ENCODE peak calls at places on chromosomes 1 and 21, in four cellular contexts. H is WTC11, P is neural crest cell, I is HFF-Myc. B is an unnamed sample.

GRCh38 chr1:183710333-183710732 is 57.2 kb upstream of the APOBEC4 start:
- DNase-seq in H (no peak), P (no peak), I (no peak), B (no peak)

GRCh38 chr1:199747984-199748383 is 279.5 kb upstream of the NR5A2 start:
- DNase-seq in H (peak; percentile 56), P (no peak), I (no peak), B (no peak)

GRCh38 chr1:76861149-76861548 is 6.1 kb upstream of the ST6GALNAC5 start:
- DNase-seq in H (no peak), P (no peak), I (no peak), B (no peak)

GRCh38 chr1:32869844-32870614 is 683 bp downstream of the FNDC5 start:
- DNase-seq in H (no peak), P (no peak), I (no peak), B (no peak)

GRCh38 chr1:33852711-33853110 is 11.2 kb upstream of the HMGB4 start:
- DNase-seq in H (no peak), P (no peak), I (no peak), B (peak; percentile 19)

GRCh38 chr21:34336245-34336644 is 27.6 kb upstream of the KCNE2 start:
- DNase-seq in H (no peak), P (no peak), I (no peak), B (peak; percentile 24)

GRCh38 chr1:171254859-171255258 is 6.6 kb downstream of the FMO1 start:
- DNase-seq in H (no peak), P (no peak), I (no peak), B (no peak)

GRCh38 chr1:112234710-112235109 is 161.3 kb upstream of the CTTNBP2NL start:
- DNase-seq in H (no peak), P (no peak), I (no peak), B (no peak)

GRCh38 chr1:85447000-85447943 is 17.7 kb downstream of the DDAH1 start:
- DNase-seq in H (no peak), P (no peak), I (no peak), B (peak; percentile 44)

GRCh38 chr1:151809625-151810556 is 4.7 kb upstream of the LINGO4 start:
- DNase-seq in H (no peak), P (no peak), I (no peak), B (no peak)

GRCh38 chr1:231626951-231627614 is 493 bp downstream of the DISC1 start:
- DNase-seq in H (peak; percentile 72), P (peak; percentile 41), I (no peak), B (no peak)

GRCh38 chr1:111658622-111659021 is 39.0 kb downstream of the RAP1A start:
- DNase-seq in H (no peak), P (no peak), I (no peak), B (no peak)

GRCh38 chr1:109912214-109912861 is 1.7 kb downstream of the CSF1 start:
- DNase-seq in H (no peak), P (no peak), I (no peak), B (no peak)

GRCh38 chr1:172993640-172994039 is 57.1 kb downstream of the TNFSF18 start:
- DNase-seq in H (no peak), P (no peak), I (no peak), B (no peak)

GRCh38 chr1:160629286-160630210 is 17.3 kb downstream of the SLAMF1 start:
- DNase-seq in H (no peak), P (no peak), I (no peak), B (no peak)

GRCh38 chr1:201444792-201445191 is 23.3 kb upstream of the TNNI1 start:
- DNase-seq in H (no peak), P (no peak), I (no peak), B (no peak)

GRCh38 chr1:54474500-54475235 is 68.5 kb upstream of the SSBP3 start:
- DNase-seq in H (peak; percentile 75), P (peak; percentile 53), I (no peak), B (no peak)

GRCh38 chr1:59831529-59831928 is 16.8 kb downstream of the HOOK1 start:
- DNase-seq in H (no peak), P (no peak), I (no peak), B (no peak)

GRCh38 chr1:1906185-1907097 is 8.6 kb upstream of the CALML6 start:
- DNase-seq in H (peak; percentile 89), P (peak; percentile 87), I (peak; percentile 53), B (peak; percentile 58)

GRCh38 chr1:9044241-9044640 is 18.0 kb upstream of the SLC2A7 start:
- DNase-seq in H (no peak), P (no peak), I (no peak), B (no peak)

GRCh38 chr1:169698976-169699375 is 12.4 kb downstream of the SELL start:
- DNase-seq in H (no peak), P (no peak), I (no peak), B (no peak)

GRCh38 chr1:26923711-26924110 is 2.2 kb downstream of the NUDC start:
- DNase-seq in H (no peak), P (no peak), I (no peak), B (no peak)

GRCh38 chr1:143680304-143680703 is 291.5 kb downstream of the FAM72C start:
- DNase-seq in H (no peak), P (no peak), I (no peak), B (no peak)

GRCh38 chr21:33451634-33452071 is 28.1 kb downstream of the TMEM50B start:
- DNase-seq in H (no peak), P (no peak), I (no peak), B (no peak)

GRCh38 chr1:153936011-153936802 is 10.3 kb downstream of the DENND4B start:
- DNase-seq in H (no peak), P (no peak), I (no peak), B (no peak)

GRCh38 chr1:57404914-57405313 is 18.9 kb downstream of the DAB1 start:
- DNase-seq in H (no peak), P (no peak), I (no peak), B (no peak)

GRCh38 chr21:44805226-44805625 is 3.6 kb upstream of the UBE2G2 start:
- DNase-seq in H (no peak), P (no peak), I (no peak), B (no peak)

GRCh38 chr1:116154536-116154935 is 43.3 kb downstream of the MAB21L3 start:
- DNase-seq in H (no peak), P (no peak), I (no peak), B (no peak)

GRCh38 chr1:245687129-245687635 is 532.4 kb downstream of the KIF26B start:
- DNase-seq in H (no peak), P (no peak), I (no peak), B (no peak)

GRCh38 chr21:39111928-39112327 is 71.3 kb downstream of the PSMG1 start:
- DNase-seq in H (no peak), P (no peak), I (no peak), B (no peak)

GRCh38 chr1:93714350-93714749 is 32.7 kb upstream of the BCAR3 start:
- DNase-seq in H (no peak), P (no peak), I (no peak), B (no peak)

GRCh38 chr1:23452011-23452411 is 27.5 kb upstream of the TCEA3 start:
- DNase-seq in H (no peak), P (no peak), I (no peak), B (no peak)

GRCh38 chr1:37175666-37176215 is 141.4 kb upstream of the GRIK3 start:
- DNase-seq in H (no peak), P (no peak), I (no peak), B (no peak)

GRCh38 chr1:37176269-37176668 is 142.0 kb upstream of the GRIK3 start:
- DNase-seq in H (no peak), P (no peak), I (no peak), B (no peak)

GRCh38 chr1:37174876-37175275 is 140.6 kb upstream of the GRIK3 start:
- DNase-seq in H (no peak), P (no peak), I (no peak), B (no peak)

GRCh38 chr1:37171651-37172050 is 137.3 kb upstream of the GRIK3 start:
- DNase-seq in H (no peak), P (no peak), I (no peak), B (no peak)

DNA sequence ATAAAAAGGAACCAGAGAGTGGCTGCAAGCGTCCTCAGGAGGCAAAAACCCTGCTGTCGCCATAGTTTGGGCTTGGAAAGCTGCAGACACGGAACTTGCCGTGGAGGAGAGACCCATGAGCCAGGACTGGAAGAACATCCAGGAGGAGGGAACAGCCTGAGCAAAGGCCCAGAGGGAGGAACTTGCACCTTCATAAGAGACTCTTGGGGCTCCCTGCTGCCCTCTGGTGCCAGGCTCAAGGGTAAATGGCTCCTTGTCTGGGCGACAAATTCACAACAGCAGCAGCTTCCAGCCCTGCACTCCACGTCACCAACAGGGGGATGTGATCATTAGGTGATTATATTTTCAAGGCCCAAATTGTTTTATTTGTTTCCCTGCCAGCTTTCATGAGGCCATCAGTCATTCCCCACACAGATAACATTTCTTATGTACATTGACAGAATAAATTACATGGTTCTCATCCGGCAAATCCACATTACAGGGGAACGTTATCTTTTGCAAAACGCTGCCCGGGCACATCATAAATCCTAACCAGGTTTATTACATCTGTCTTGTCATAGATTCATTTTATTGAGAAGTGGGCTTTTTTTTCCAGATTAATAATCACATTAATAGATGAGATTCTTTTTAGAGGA is 143.0 kb upstream of the GRIK3 start:
- DNase-seq in H (peak; percentile 69), P (peak; percentile 40), I (no peak), B (no peak)
- TF ChIP-seq CTCF in H (no peak), P (peak; percentile 57), I (peak; percentile 10), B (no peak)

DNA sequence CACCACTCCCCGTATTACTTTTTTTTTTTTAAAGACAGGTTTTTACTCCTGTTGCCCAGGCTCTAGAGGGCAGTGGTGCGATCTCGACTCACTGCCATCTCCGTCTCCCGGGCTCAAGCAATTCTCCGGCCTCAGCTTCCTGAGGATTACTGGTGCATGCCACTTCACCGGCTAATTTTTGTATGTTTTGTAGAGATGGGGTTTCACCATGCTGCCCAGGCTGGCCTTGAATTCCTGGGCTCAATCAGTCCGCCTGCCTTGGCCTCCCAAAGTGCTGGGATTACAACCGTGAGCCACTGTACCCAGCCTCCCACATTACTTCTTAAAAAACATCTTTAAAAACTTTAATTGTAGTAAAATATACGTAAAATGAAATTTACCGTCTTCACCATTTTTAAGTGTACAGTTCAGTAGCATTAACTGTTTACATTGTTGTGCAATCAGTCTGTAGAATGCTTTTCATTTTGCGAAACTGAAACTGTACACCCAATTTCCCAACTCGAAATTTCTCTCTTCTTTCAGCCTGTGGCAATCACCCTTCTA is 77.0 kb downstream of the ZMYM4 start:
- DNase-seq in H (peak; percentile 37), P (no peak), I (no peak), B (no peak)
- TF ChIP-seq CTCF in H (no peak), P (no peak), I (no peak), B (no peak)

GRCh38 chr1:89276690-89277089 is 4.0 kb upstream of the GBP5 start:
- DNase-seq in H (no peak), P (no peak), I (no peak), B (no peak)
- TF ChIP-seq CTCF in H (no peak), P (no peak), I (no peak), B (peak; percentile 6)

DNA sequence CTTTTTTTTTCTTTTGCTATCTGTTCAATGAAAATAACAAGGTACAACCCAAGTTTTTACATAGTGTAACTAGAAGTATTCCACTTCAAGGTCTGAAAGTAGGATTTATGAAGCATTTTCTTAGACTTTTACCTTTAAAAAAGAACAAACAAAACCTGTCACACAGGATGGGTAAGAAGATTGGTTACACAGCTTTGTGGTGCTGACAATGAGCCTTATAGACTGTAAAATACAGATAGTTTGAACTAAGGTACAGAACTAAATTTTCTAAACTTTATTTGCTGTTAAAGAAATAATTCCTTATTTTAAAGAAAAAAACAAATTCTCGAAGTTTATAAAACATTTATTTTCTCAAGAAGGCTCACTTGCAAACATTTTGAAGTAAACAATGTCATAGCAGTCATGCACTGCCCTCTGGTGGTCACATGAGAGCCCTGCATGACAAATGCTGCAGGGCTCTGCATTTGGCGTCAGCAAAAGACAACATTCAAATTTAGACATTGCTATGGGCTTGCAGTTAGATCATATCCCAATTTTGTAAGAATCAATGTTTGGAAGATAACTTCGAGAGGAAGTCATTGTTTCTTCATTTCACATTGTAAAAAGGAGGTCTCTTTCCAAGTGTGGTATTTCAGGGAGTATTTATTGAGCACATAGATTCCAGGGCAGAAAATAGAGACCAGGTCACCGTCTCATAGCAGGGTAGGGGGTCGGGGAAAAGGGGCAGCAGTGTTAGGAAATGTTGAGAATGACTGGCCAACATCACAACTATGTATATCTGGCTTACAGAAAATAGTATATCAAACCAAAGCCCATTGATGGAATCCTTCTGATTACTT is 115.3 kb upstream of the FMN2 start:
- DNase-seq in H (peak; percentile 68), P (peak; percentile 57), I (peak; percentile 35), B (peak; percentile 23)
- TF ChIP-seq CTCF in H (peak; percentile 85), P (peak; percentile 99), I (peak; percentile 97), B (peak; percentile 99)

B was measured in AG09319.